ENCODE peak calls at places on chromosome 13, in four cellular contexts. O is K562, H is HepG2, C is GM12878. W is an unnamed sample.

GRCh38 chr13:28047784-28048388 is 52.5 kb downstream of the FLT3 start:
- DNase-seq in H (no peak), C (peak; percentile 94), O (no peak), W (no peak)

GRCh38 chr13:32031815-32032345 is 306 bp downstream of the FRY start:
- DNase-seq in C (no peak), H (no peak), O (no peak), W (peak; percentile 24)

GRCh38 chr13:39051157-39051556 is 12.9 kb downstream of the NHLRC3 start:
- DNase-seq in C (no peak), H (peak; percentile 13), O (no peak), W (peak; percentile 21)

GRCh38 chr13:68304287-68304893 is 1074.3 kb upstream of the PCDH9 start:
- DNase-seq in O (peak; percentile 4), H (peak; percentile 43), C (no peak), W (peak; percentile 36)

GRCh38 chr13:93620366-93620765 is 393.8 kb downstream of the GPC6 start:
- DNase-seq in C (no peak), H (no peak), O (no peak), W (no peak)

GRCh38 chr13:48818495-48818961 is 157.2 kb upstream of the FNDC3A start:
- DNase-seq in H (no peak), C (no peak), O (no peak), W (no peak)

GRCh38 chr13:28574617-28575142 is 79.8 kb upstream of the FLT1 start:
- DNase-seq in C (peak; percentile 25), H (peak; percentile 10), O (peak; percentile 77), W (no peak)

GRCh38 chr13:46122304-46122703 is 17.5 kb upstream of the CPB2 start:
- DNase-seq in O (no peak), H (no peak), C (no peak), W (no peak)

GRCh38 chr13:78829821-78830220 is 170.9 kb upstream of the OBI1 start:
- DNase-seq in H (no peak), C (no peak), O (no peak), W (no peak)

GRCh38 chr13:110910013-110910890 is 4.6 kb downstream of the ANKRD10 start:
- DNase-seq in H (no peak), O (no peak), C (no peak), W (no peak)

GRCh38 chr13:102631198-102631597 is 34.4 kb downstream of the TPP2 start:
- DNase-seq in H (no peak), O (no peak), C (no peak), W (no peak)

GRCh38 chr13:112576768-112577167 is 11.2 kb downstream of the TUBGCP3 start:
- DNase-seq in H (no peak), C (no peak), O (no peak), W (no peak)

GRCh38 chr13:93151277-93151676 is 75.3 kb upstream of the GPC6 start:
- DNase-seq in C (no peak), H (no peak), O (no peak), W (no peak)

GRCh38 chr13:67867206-67867605 is 637.1 kb upstream of the PCDH9 start:
- DNase-seq in C (no peak), O (no peak), H (no peak), W (no peak)

GRCh38 chr13:101875091-101875490 is 422.6 kb downstream of the ITGBL1 start:
- DNase-seq in C (no peak), H (no peak), O (no peak), W (no peak)

GRCh38 chr13:90968510-90968909 is 379.0 kb upstream of the MIR17HG start:
- DNase-seq in C (no peak), O (no peak), H (peak; percentile 2), W (peak; percentile 38)

DNA sequence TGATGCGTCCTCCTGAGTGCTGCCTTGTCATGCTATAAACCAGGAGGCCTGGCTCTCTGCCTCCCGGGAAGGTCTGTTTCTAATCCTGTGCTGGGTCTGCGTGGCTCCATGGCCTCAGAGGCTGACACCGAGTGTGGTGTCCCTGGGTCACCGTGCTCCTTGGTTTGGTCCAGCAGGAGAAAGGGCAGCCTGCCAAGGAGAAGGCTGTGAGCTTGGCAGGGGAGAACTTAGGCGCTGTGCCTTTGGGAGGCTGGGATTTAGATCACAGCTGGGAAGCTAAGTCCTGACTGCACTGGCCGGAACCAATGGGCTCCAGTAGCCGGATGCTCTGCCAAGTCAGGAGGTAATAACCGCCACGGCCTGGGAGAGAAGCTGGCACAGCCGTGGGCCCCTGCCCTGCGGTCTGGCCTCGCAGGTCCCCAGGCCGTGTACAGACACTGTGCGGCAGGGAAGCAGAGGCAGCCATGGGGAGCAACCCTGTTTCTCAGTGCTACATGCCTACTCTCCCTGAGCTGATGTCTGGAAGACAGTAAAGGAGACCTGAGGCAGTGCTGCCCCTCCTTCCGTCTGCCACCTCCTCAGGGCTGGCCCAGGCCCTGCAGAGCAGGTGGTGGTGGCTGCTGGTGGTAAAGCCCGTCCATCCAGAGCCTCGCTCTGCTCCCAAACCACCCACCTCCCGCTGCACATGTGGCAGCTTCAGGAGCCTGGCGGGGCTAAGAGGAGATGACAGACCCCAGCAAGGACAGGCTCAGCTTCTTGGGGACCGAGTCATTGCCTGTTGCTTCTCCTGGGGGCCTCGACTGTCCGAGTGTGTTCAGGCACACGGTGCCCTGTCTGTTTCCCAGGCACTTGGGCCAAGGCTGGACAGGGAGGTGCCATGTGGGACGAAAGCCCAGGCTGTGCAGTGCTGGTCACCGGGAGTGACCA is 44.9 kb downstream of the C13orf46 start:
- DNase-seq in C (no peak), H (no peak), O (no peak), W (peak; percentile 74)
- TF ChIP-seq NFIC in C (no peak), H (no peak), O (no peak), W (no peak)

DNA sequence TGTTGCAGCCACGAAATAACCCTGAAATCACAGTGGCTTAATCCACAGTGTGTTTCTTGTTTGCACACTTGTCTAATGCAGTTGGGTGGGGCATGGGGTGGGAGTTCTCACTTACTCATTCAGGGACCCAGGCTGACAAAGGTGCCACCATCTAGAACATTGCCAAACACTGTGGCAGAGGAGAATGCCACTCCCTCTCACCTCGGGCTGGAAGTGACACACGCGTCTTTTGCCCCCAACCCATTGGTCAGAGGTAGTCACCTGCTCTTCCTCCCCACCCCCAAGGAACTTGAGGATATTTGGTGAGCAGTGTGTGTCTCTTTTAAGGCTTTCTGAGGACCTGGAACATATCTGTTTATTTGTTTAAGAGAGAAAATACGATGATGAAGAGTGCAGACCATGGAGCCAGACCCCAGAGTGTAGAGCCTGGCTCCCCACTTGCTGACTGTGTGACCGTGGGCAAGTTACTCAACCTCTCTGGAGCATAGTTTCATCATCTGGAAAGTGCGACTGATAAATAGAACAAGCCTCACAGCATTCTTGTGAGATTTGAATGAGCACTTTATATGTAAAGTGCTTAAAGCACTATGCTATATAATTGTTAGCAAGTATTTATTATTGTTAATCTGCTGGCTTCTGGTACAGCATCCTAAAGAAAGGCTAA is 17.4 kb downstream of the GPR183 start:
- DNase-seq in H (no peak), O (no peak), C (no peak), W (no peak)
- TF ChIP-seq NFIC in H (no peak), O (no peak), C (no peak), W (no peak)

DNA sequence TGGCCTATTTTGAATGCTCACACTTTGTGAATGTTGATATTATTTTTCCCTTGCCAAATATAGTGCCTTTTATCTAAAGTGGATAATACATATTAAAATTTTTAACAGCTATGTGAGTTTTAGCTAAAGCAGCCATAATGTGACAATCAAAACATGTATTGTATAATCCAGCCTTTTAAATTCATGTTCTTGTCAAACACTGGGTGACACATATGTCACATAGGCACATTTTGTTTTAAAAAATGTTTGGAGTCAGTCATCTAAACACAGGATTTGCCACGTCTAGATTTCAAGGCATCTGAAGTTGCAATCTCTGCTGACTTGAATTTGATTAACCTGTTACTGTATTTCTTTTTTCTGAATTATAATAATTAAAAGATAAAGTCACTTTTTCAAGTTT is 1256.5 kb downstream of the SLITRK1 start:
- DNase-seq in O (no peak), H (no peak), C (no peak), W (no peak)
- TF ChIP-seq NFIC in O (no peak), H (no peak), C (no peak), W (no peak)

GRCh38 chr13:40445557-40445990 is 220.9 kb downstream of the FOXO1 start:
- DNase-seq in C (peak; percentile 99), O (no peak), H (no peak), W (no peak)
- TF ChIP-seq NFIC in C (peak; percentile 99), O (no peak), H (no peak), W (no peak)